ENCODE peak calls at places on chromosomes 7 and 10, in nine cellular contexts. One of them, this sample, is unnamed.
A peak's percentile ranks its signal among the peaks of the same experiment; 100 is the strongest.

GRCh38 chr10:90028312-90028711 is 326.9 kb downstream of the KIF20B start:
- DNase-seq in COR-L47: no peak
- DNase-seq in choroid plexus epithelial cell: no peak
- DNase-seq in SW 1271: no peak
- DNase-seq in NCI-H345: no peak
- DNase-seq in MM.1S: no peak
- DNase-seq in kidney tubule cell: no peak
- DNase-seq in Panc1: no peak
- DNase-seq in SK-MEL-5: no peak
- DNase-seq in this sample: no peak

GRCh38 chr10:22321156-22321711 is 335 bp downstream of the BMI1 start:
- DNase-seq in kidney tubule cell: peak; percentile 77
- DNase-seq in SK-MEL-5: peak; percentile 56
- DNase-seq in COR-L47: peak; percentile 12
- DNase-seq in SW 1271: no peak
- DNase-seq in choroid plexus epithelial cell: peak; percentile 83
- DNase-seq in MM.1S: peak; percentile 76
- DNase-seq in NCI-H345: peak; percentile 29
- DNase-seq in Panc1: no peak
- DNase-seq in this sample: no peak

GRCh38 chr7:157302314-157302711 is 34.5 kb upstream of the DNAJB6 start:
- DNase-seq in Panc1: no peak
- DNase-seq in MM.1S: peak; percentile 92
- DNase-seq in NCI-H345: peak; percentile 36
- DNase-seq in COR-L47: no peak
- DNase-seq in kidney tubule cell: peak; percentile 95
- DNase-seq in choroid plexus epithelial cell: no peak
- DNase-seq in SW 1271: peak; percentile 67
- DNase-seq in SK-MEL-5: no peak
- DNase-seq in this sample: no peak

GRCh38 chr10:69988094-69988493 is 64.6 kb upstream of the MACROH2A2 start:
- DNase-seq in COR-L47: no peak
- DNase-seq in MM.1S: no peak
- DNase-seq in Panc1: no peak
- DNase-seq in SK-MEL-5: no peak
- DNase-seq in kidney tubule cell: no peak
- DNase-seq in NCI-H345: no peak
- DNase-seq in choroid plexus epithelial cell: no peak
- DNase-seq in SW 1271: no peak
- DNase-seq in this sample: no peak

GRCh38 chr7:113404245-113404644 is 285.9 kb upstream of the SMIM30 start:
- DNase-seq in NCI-H345: peak; percentile 8
- DNase-seq in Panc1: no peak
- DNase-seq in kidney tubule cell: peak; percentile 8
- DNase-seq in SK-MEL-5: peak; percentile 78
- DNase-seq in SW 1271: no peak
- DNase-seq in COR-L47: peak; percentile 22
- DNase-seq in MM.1S: peak; percentile 37
- DNase-seq in choroid plexus epithelial cell: peak; percentile 7
- DNase-seq in this sample: no peak

GRCh38 chr10:122158362-122158761 is 112.7 kb upstream of the BTBD16 start:
- DNase-seq in kidney tubule cell: no peak
- DNase-seq in SK-MEL-5: no peak
- DNase-seq in COR-L47: no peak
- DNase-seq in NCI-H345: no peak
- DNase-seq in Panc1: no peak
- DNase-seq in choroid plexus epithelial cell: no peak
- DNase-seq in MM.1S: no peak
- DNase-seq in SW 1271: no peak
- DNase-seq in this sample: no peak

GRCh38 chr10:102610499-102610898 is 33.8 kb upstream of the TRIM8 start:
- DNase-seq in MM.1S: no peak
- DNase-seq in Panc1: no peak
- DNase-seq in COR-L47: no peak
- DNase-seq in SK-MEL-5: no peak
- DNase-seq in SW 1271: no peak
- DNase-seq in kidney tubule cell: peak; percentile 77
- DNase-seq in NCI-H345: no peak
- DNase-seq in choroid plexus epithelial cell: no peak
- DNase-seq in this sample: no peak

GRCh38 chr10:104614245-104614831 is 26.8 kb upstream of the SORCS3 start:
- DNase-seq in Panc1: no peak
- DNase-seq in NCI-H345: no peak
- DNase-seq in choroid plexus epithelial cell: peak; percentile 36
- DNase-seq in SW 1271: no peak
- DNase-seq in SK-MEL-5: peak; percentile 62
- DNase-seq in COR-L47: no peak
- DNase-seq in MM.1S: peak; percentile 46
- DNase-seq in kidney tubule cell: peak; percentile 63
- DNase-seq in this sample: no peak

GRCh38 chr10:22986771-22987542 is 59.1 kb downstream of the ARMC3 start:
- DNase-seq in NCI-H345: peak; percentile 19
- DNase-seq in Panc1: no peak
- DNase-seq in SK-MEL-5: peak; percentile 66
- DNase-seq in SW 1271: no peak
- DNase-seq in MM.1S: peak; percentile 32
- DNase-seq in COR-L47: no peak
- DNase-seq in choroid plexus epithelial cell: peak; percentile 70
- DNase-seq in kidney tubule cell: peak; percentile 47
- DNase-seq in this sample: no peak

GRCh38 chr7:142583424-142583823 is 165.8 kb upstream of the PRSS1 start:
- DNase-seq in choroid plexus epithelial cell: peak; percentile 96
- DNase-seq in MM.1S: peak; percentile 63
- DNase-seq in SK-MEL-5: peak; percentile 62
- DNase-seq in NCI-H345: no peak
- DNase-seq in COR-L47: no peak
- DNase-seq in Panc1: peak; percentile 86
- DNase-seq in kidney tubule cell: peak; percentile 95
- DNase-seq in SW 1271: no peak
- DNase-seq in this sample: no peak

GRCh38 chr10:35555962-35556930 is 48.9 kb upstream of the GJD4 start:
- DNase-seq in NCI-H345: no peak
- DNase-seq in SW 1271: no peak
- DNase-seq in COR-L47: no peak
- DNase-seq in SK-MEL-5: no peak
- DNase-seq in choroid plexus epithelial cell: no peak
- DNase-seq in kidney tubule cell: peak; percentile 49
- DNase-seq in Panc1: no peak
- DNase-seq in MM.1S: no peak
- DNase-seq in this sample: no peak

GRCh38 chr7:129553861-129554530 is 51.7 kb downstream of the SMKR1 start:
- DNase-seq in kidney tubule cell: peak; percentile 46
- DNase-seq in SW 1271: no peak
- DNase-seq in Panc1: no peak
- DNase-seq in COR-L47: peak; percentile 94
- DNase-seq in choroid plexus epithelial cell: peak; percentile 31
- DNase-seq in SK-MEL-5: peak; percentile 93
- DNase-seq in NCI-H345: peak; percentile 83
- DNase-seq in MM.1S: no peak
- DNase-seq in this sample: peak; percentile 46

GRCh38 chr10:42684517-42684916 is 46.1 kb upstream of the ZNF33B start:
- DNase-seq in Panc1: no peak
- DNase-seq in kidney tubule cell: no peak
- DNase-seq in SK-MEL-5: no peak
- DNase-seq in MM.1S: no peak
- DNase-seq in COR-L47: no peak
- DNase-seq in NCI-H345: no peak
- DNase-seq in choroid plexus epithelial cell: no peak
- DNase-seq in SW 1271: no peak
- DNase-seq in this sample: no peak

GRCh38 chr7:92331508-92331907 is 85.7 kb downstream of the ANKIB1 start:
- DNase-seq in choroid plexus epithelial cell: no peak
- DNase-seq in SK-MEL-5: no peak
- DNase-seq in COR-L47: no peak
- DNase-seq in MM.1S: no peak
- DNase-seq in Panc1: no peak
- DNase-seq in SW 1271: no peak
- DNase-seq in NCI-H345: no peak
- DNase-seq in kidney tubule cell: no peak
- DNase-seq in this sample: no peak

GRCh38 chr10:78231930-78232329 is 198.3 kb downstream of the RPS24 start:
- DNase-seq in Panc1: no peak
- DNase-seq in NCI-H345: no peak
- DNase-seq in MM.1S: no peak
- DNase-seq in choroid plexus epithelial cell: peak; percentile 52
- DNase-seq in SK-MEL-5: peak; percentile 18
- DNase-seq in SW 1271: no peak
- DNase-seq in COR-L47: no peak
- DNase-seq in kidney tubule cell: no peak
- DNase-seq in this sample: no peak

GRCh38 chr7:50347693-50348092 is 43.2 kb downstream of the IKZF1 start:
- DNase-seq in kidney tubule cell: no peak
- DNase-seq in SW 1271: no peak
- DNase-seq in Panc1: no peak
- DNase-seq in MM.1S: no peak
- DNase-seq in COR-L47: no peak
- DNase-seq in choroid plexus epithelial cell: no peak
- DNase-seq in SK-MEL-5: no peak
- DNase-seq in NCI-H345: no peak
- DNase-seq in this sample: no peak

GRCh38 chr10:123402656-123403055 is 248.5 kb downstream of the BUB3 start:
- DNase-seq in choroid plexus epithelial cell: no peak
- DNase-seq in MM.1S: peak; percentile 80
- DNase-seq in SK-MEL-5: no peak
- DNase-seq in Panc1: no peak
- DNase-seq in NCI-H345: no peak
- DNase-seq in SW 1271: no peak
- DNase-seq in kidney tubule cell: no peak
- DNase-seq in COR-L47: no peak
- DNase-seq in this sample: no peak

GRCh38 chr10:110273474-110273873 is 31.2 kb downstream of the SMNDC1 start:
- DNase-seq in NCI-H345: no peak
- DNase-seq in Panc1: no peak
- DNase-seq in kidney tubule cell: peak; percentile 80
- DNase-seq in MM.1S: no peak
- DNase-seq in SW 1271: no peak
- DNase-seq in COR-L47: no peak
- DNase-seq in SK-MEL-5: peak; percentile 33
- DNase-seq in choroid plexus epithelial cell: peak; percentile 94
- DNase-seq in this sample: no peak

GRCh38 chr7:118029881-118030422 is 154.0 kb upstream of the LSM8 start:
- DNase-seq in Panc1: no peak
- DNase-seq in SK-MEL-5: no peak
- DNase-seq in SW 1271: no peak
- DNase-seq in choroid plexus epithelial cell: no peak
- DNase-seq in NCI-H345: no peak
- DNase-seq in COR-L47: peak; percentile 67
- DNase-seq in MM.1S: no peak
- DNase-seq in kidney tubule cell: no peak
- DNase-seq in this sample: no peak

GRCh38 chr7:92625617-92626016 is 35.4 kb upstream of the FAM133B start:
- DNase-seq in NCI-H345: no peak
- DNase-seq in COR-L47: no peak
- DNase-seq in SW 1271: peak; percentile 47
- DNase-seq in MM.1S: no peak
- DNase-seq in SK-MEL-5: peak; percentile 73
- DNase-seq in kidney tubule cell: no peak
- DNase-seq in Panc1: no peak
- DNase-seq in choroid plexus epithelial cell: no peak
- DNase-seq in this sample: no peak

GRCh38 chr7:158538156-158538946 is 49.3 kb downstream of the PTPRN2 start:
- DNase-seq in NCI-H345: no peak
- DNase-seq in SK-MEL-5: no peak
- DNase-seq in MM.1S: no peak
- DNase-seq in Panc1: no peak
- DNase-seq in choroid plexus epithelial cell: no peak
- DNase-seq in SW 1271: no peak
- DNase-seq in kidney tubule cell: no peak
- DNase-seq in COR-L47: no peak
- DNase-seq in this sample: no peak

GRCh38 chr7:1235501-1236131 is 2.9 kb downstream of the UNCX start:
- DNase-seq in NCI-H345: no peak
- DNase-seq in MM.1S: no peak
- DNase-seq in SW 1271: no peak
- DNase-seq in Panc1: no peak
- DNase-seq in choroid plexus epithelial cell: no peak
- DNase-seq in COR-L47: no peak
- DNase-seq in SK-MEL-5: no peak
- DNase-seq in kidney tubule cell: no peak
- DNase-seq in this sample: peak; percentile 34

GRCh38 chr7:121026577-121027111 is 38.1 kb downstream of the CPED1 start:
- DNase-seq in choroid plexus epithelial cell: no peak
- DNase-seq in COR-L47: no peak
- DNase-seq in Panc1: no peak
- DNase-seq in SK-MEL-5: no peak
- DNase-seq in SW 1271: no peak
- DNase-seq in kidney tubule cell: no peak
- DNase-seq in NCI-H345: no peak
- DNase-seq in MM.1S: no peak
- DNase-seq in this sample: no peak

GRCh38 chr10:114646426-114646825 is 11.6 kb downstream of the ABLIM1 start:
- DNase-seq in choroid plexus epithelial cell: no peak
- DNase-seq in COR-L47: no peak
- DNase-seq in SW 1271: no peak
- DNase-seq in SK-MEL-5: no peak
- DNase-seq in MM.1S: no peak
- DNase-seq in Panc1: no peak
- DNase-seq in NCI-H345: no peak
- DNase-seq in kidney tubule cell: no peak
- DNase-seq in this sample: no peak

GRCh38 chr7:158404031-158404761 is 183.4 kb downstream of the PTPRN2 start:
- DNase-seq in Panc1: no peak
- DNase-seq in COR-L47: no peak
- DNase-seq in SW 1271: no peak
- DNase-seq in choroid plexus epithelial cell: no peak
- DNase-seq in SK-MEL-5: no peak
- DNase-seq in kidney tubule cell: no peak
- DNase-seq in MM.1S: no peak
- DNase-seq in NCI-H345: no peak
- DNase-seq in this sample: no peak

GRCh38 chr7:373818-374705 is 84.1 kb downstream of the FOXL3 start:
- DNase-seq in SW 1271: no peak
- DNase-seq in NCI-H345: no peak
- DNase-seq in COR-L47: no peak
- DNase-seq in MM.1S: no peak
- DNase-seq in kidney tubule cell: no peak
- DNase-seq in Panc1: no peak
- DNase-seq in choroid plexus epithelial cell: no peak
- DNase-seq in SK-MEL-5: no peak
- DNase-seq in this sample: no peak

GRCh38 chr7:815284-816216 is 16.7 kb upstream of the SUN1 start:
- DNase-seq in SK-MEL-5: peak; percentile 47
- DNase-seq in SW 1271: no peak
- DNase-seq in choroid plexus epithelial cell: no peak
- DNase-seq in Panc1: no peak
- DNase-seq in kidney tubule cell: peak; percentile 42
- DNase-seq in NCI-H345: peak; percentile 72
- DNase-seq in MM.1S: no peak
- DNase-seq in COR-L47: peak; percentile 56
- DNase-seq in this sample: no peak

GRCh38 chr7:105600720-105601550 is 19.6 kb upstream of the EFCAB10 start:
- DNase-seq in COR-L47: no peak
- DNase-seq in SK-MEL-5: no peak
- DNase-seq in NCI-H345: no peak
- DNase-seq in choroid plexus epithelial cell: no peak
- DNase-seq in kidney tubule cell: peak; percentile 7
- DNase-seq in Panc1: no peak
- DNase-seq in MM.1S: no peak
- DNase-seq in SW 1271: no peak
- DNase-seq in this sample: no peak

GRCh38 chr7:34130558-34131285 is 225.4 kb downstream of the BMPER start:
- DNase-seq in SW 1271: no peak
- DNase-seq in COR-L47: no peak
- DNase-seq in Panc1: no peak
- DNase-seq in NCI-H345: no peak
- DNase-seq in SK-MEL-5: no peak
- DNase-seq in kidney tubule cell: no peak
- DNase-seq in MM.1S: no peak
- DNase-seq in choroid plexus epithelial cell: no peak
- DNase-seq in this sample: no peak

GRCh38 chr7:54798569-54798968 is 39.6 kb upstream of the SEC61G start:
- DNase-seq in Panc1: no peak
- DNase-seq in SK-MEL-5: no peak
- DNase-seq in SW 1271: no peak
- DNase-seq in NCI-H345: no peak
- DNase-seq in kidney tubule cell: no peak
- DNase-seq in COR-L47: no peak
- DNase-seq in MM.1S: no peak
- DNase-seq in choroid plexus epithelial cell: no peak
- DNase-seq in this sample: no peak

GRCh38 chr10:31583358-31583757 is 264.3 kb downstream of the ZEB1 start:
- DNase-seq in Panc1: no peak
- DNase-seq in SW 1271: no peak
- DNase-seq in choroid plexus epithelial cell: no peak
- DNase-seq in kidney tubule cell: no peak
- DNase-seq in NCI-H345: no peak
- DNase-seq in COR-L47: no peak
- DNase-seq in SK-MEL-5: no peak
- DNase-seq in MM.1S: no peak
- DNase-seq in this sample: no peak